ENCODE peak calls at places on chromosome 14, in seven cellular contexts. J is mesenchymal stem cell, X is H9, B is mesendoderm, Y is neuronal stem cell, T is IMR-90, C is H1. D is an unnamed sample.
A peak's percentile ranks its signal among the peaks of the same experiment; 100 is the strongest.

GRCh38 chr14:105343194-105343593 is 28.6 kb downstream of the PACS2 start:
- DNase-seq in J (no peak), X (no peak), B (no peak), Y (no peak), T (peak; percentile 56), C (no peak), D (no peak)

GRCh38 chr14:93857081-93857480 is 68.8 kb upstream of the PRIMA1 start:
- DNase-seq in J (no peak), X (no peak), B (no peak), Y (no peak), T (no peak), C (no peak), D (no peak)

GRCh38 chr14:47240755-47241437 is 434.5 kb downstream of the MDGA2 start:
- DNase-seq in J (no peak), X (no peak), B (peak; percentile 51), Y (no peak), T (no peak), C (no peak), D (no peak)

GRCh38 chr14:103854822-103855733 is 7.7 kb upstream of the PPP1R13B start:
- DNase-seq in J (no peak), X (peak; percentile 83), B (peak; percentile 81), Y (no peak), T (no peak), C (no peak), D (peak; percentile 4)

GRCh38 chr14:94542111-94542810 is 19.0 kb upstream of the SERPINA4 start:
- DNase-seq in J (no peak), X (no peak), B (no peak), Y (no peak), T (peak; percentile 44), C (no peak), D (peak; percentile 64)

GRCh38 chr14:99790978-99791376 is 2.2 kb upstream of the EML1 start:
- DNase-seq in J (no peak), X (no peak), B (no peak), Y (no peak), T (no peak), C (no peak), D (no peak)

GRCh38 chr14:69845787-69846186 is 33.4 kb upstream of the SMOC1 start:
- DNase-seq in J (no peak), X (no peak), B (peak; percentile 42), Y (no peak), T (peak; percentile 4), C (no peak), D (no peak)

GRCh38 chr14:100684154-100684553 is 42.5 kb upstream of the DLK1 start:
- DNase-seq in J (no peak), X (no peak), B (no peak), Y (no peak), T (no peak), C (no peak), D (no peak)

GRCh38 chr14:36129181-36129580 is 47.3 kb downstream of the PTCSC3 start:
- DNase-seq in J (no peak), X (peak; percentile 65), B (peak; percentile 35), Y (no peak), T (no peak), C (peak; percentile 36), D (no peak)

GRCh38 chr14:100150932-100151587 is 8.4 kb downstream of the DEGS2 start:
- DNase-seq in J (no peak), X (no peak), B (no peak), Y (no peak), T (no peak), C (no peak), D (no peak)

GRCh38 chr14:51967521-51967920 is 21.8 kb upstream of the RTRAF start:
- DNase-seq in J (no peak), X (no peak), B (no peak), Y (no peak), T (peak; percentile 41), C (no peak), D (peak; percentile 23)

GRCh38 chr14:78356406-78356805 is 186.2 kb downstream of the NRXN3 start:
- DNase-seq in J (no peak), X (no peak), B (peak; percentile 21), Y (peak; percentile 47), T (no peak), C (no peak), D (no peak)

GRCh38 chr14:58272589-58273372 is 25.6 kb upstream of the ARID4A start:
- DNase-seq in J (peak; percentile 42), X (no peak), B (peak; percentile 37), Y (no peak), T (peak; percentile 53), C (no peak), D (no peak)

GRCh38 chr14:69077841-69078240 is 75.1 kb downstream of the DCAF5 start:
- DNase-seq in J (peak; percentile 87), X (no peak), B (peak; percentile 53), Y (no peak), T (peak; percentile 92), C (no peak), D (peak; percentile 94)

GRCh38 chr14:68807148-68807600 is 14.3 kb upstream of the ZFP36L1 start:
- DNase-seq in J (peak; percentile 96), X (peak; percentile 20), B (no peak), Y (no peak), T (peak; percentile 94), C (no peak), D (peak; percentile 44)

GRCh38 chr14:100222219-100223093 is 16.5 kb upstream of the YY1 start:
- DNase-seq in J (no peak), X (no peak), B (no peak), Y (no peak), T (no peak), C (no peak), D (no peak)

GRCh38 chr14:47917344-47917954 is 242.0 kb upstream of the MDGA2 start:
- DNase-seq in J (peak; percentile 61), X (peak; percentile 29), B (peak; percentile 70), Y (peak; percentile 17), T (peak; percentile 13), C (peak; percentile 21), D (no peak)

GRCh38 chr14:34794217-34794616 is 79.8 kb upstream of the CFL2 start:
- DNase-seq in J (no peak), X (no peak), B (no peak), Y (no peak), T (no peak), C (no peak), D (no peak)

GRCh38 chr14:95359974-95360826 is 40.5 kb upstream of the CLMN start:
- DNase-seq in J (no peak), X (peak; percentile 73), B (peak; percentile 72), Y (peak; percentile 58), T (no peak), C (no peak), D (no peak)

GRCh38 chr14:24136684-24137528 is 912 bp downstream of the PSME1 start:
- DNase-seq in J (no peak), X (no peak), B (no peak), Y (no peak), T (no peak), C (no peak), D (no peak)
- H3K4me1 ChIP-seq in J (peaks cover 19% of the 10 kb centered on the region), X (no peaks in the 10 kb centered on the region), B (peaks cover 4% of the 10 kb centered on the region), Y (peaks cover 11% of the 10 kb centered on the region), T (peaks cover 11% of the 10 kb centered on the region), C (peaks cover 8% of the 10 kb centered on the region), D (peaks cover 10% of the 10 kb centered on the region)

DNA sequence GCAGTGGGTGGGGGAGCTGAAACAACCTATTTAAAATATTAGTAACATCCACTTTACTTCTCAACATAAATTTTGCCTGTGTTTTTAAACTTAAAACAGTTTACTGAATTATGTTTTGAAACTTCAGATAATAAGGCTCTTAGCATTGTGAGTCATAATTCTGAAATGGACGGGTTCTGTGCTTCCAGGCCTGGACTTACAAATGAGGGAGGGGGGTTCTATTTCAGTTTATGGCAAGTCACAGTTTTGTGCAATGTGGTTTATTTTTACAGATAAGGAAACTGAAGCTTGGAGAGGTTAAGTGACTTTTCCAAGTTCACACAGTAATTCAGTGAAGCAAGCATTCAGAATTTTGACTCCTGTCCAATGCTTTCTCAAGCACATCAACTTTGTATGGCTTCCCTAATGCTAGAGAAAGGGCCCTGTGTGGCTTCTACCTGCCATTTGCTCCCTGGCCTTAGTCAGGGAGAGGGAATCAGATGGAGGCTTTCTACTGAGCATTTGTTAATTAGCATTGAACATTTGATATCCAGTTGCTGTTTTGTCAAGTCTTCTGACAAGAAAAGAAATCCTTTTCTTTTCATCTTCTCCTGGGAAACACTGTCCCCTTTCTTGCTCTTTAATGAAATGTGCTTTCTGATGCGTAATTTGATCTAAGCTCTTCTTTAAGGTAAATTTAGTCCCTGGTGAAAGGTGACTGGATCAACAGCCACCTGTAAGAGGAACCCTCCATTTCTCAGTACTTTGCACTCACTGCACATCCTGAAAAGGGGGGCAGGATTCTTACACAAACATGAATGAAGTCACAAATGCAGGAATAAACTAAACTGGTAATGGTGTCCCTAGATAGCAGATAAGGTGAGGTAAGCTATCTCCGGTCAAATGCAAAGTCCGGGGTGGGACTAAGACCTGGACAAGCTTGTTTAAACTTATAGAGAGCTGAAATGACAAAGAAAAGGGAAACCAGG is 2.5 kb upstream of the SALL2 start:
- DNase-seq in J (peak; percentile 67), X (no peak), B (no peak), Y (no peak), T (peak; percentile 52), C (no peak), D (no peak)
- H2AK5ac ChIP-seq in J (no peak overlapping the region), X (no peak overlapping the region), B (no peak overlapping the region), Y (no peak overlapping the region), T (no peak overlapping the region), C (no peak overlapping the region), D (no peak overlapping the region)

GRCh38 chr14:50860478-50861086 is 11.3 kb upstream of the ABHD12B start:
- DNase-seq in J (peak; percentile 77), X (peak; percentile 84), B (peak; percentile 88), Y (peak; percentile 78), T (peak; percentile 81), C (peak; percentile 61), D (peak; percentile 92)
- H4K8ac ChIP-seq in J (no peak overlapping the region), X (no peak overlapping the region), B (no peak overlapping the region), Y (no peak overlapping the region), T (peak overlapping the region; percentile 26), C (no peak overlapping the region), D (no peak overlapping the region)

GRCh38 chr14:96511146-96511545 is 9.0 kb downstream of the PAPOLA start:
- DNase-seq in J (no peak), X (no peak), B (no peak), Y (no peak), T (no peak), C (no peak), D (no peak)

GRCh38 chr14:96511667-96512066 is 9.5 kb downstream of the PAPOLA start:
- DNase-seq in J (no peak), X (no peak), B (no peak), Y (no peak), T (no peak), C (no peak), D (no peak)

GRCh38 chr14:96512602-96513397 is 10.6 kb downstream of the PAPOLA start:
- DNase-seq in J (no peak), X (no peak), B (no peak), Y (no peak), T (no peak), C (no peak), D (peak; percentile 28)

GRCh38 chr14:96509457-96510090 is 7.4 kb downstream of the PAPOLA start:
- DNase-seq in J (no peak), X (no peak), B (no peak), Y (no peak), T (no peak), C (no peak), D (no peak)

GRCh38 chr14:96512122-96512521 is 9.9 kb downstream of the PAPOLA start:
- DNase-seq in J (no peak), X (no peak), B (no peak), Y (no peak), T (no peak), C (no peak), D (no peak)
- H3K4me1 ChIP-seq in J (peaks cover 5% of the 10 kb centered on the region), X (peaks cover 2% of the 10 kb centered on the region), B (no peaks in the 10 kb centered on the region), Y (peaks cover 3% of the 10 kb centered on the region), T (peaks cover 8% of the 10 kb centered on the region), C (peaks cover 12% of the 10 kb centered on the region), D (peaks cover 10% of the 10 kb centered on the region)

GRCh38 chr14:74975059-74975810 is 19.8 kb upstream of the PGF start:
- DNase-seq in J (no peak), X (peak; percentile 10), B (no peak), Y (no peak), T (no peak), C (no peak), D (no peak)
- H2AK5ac ChIP-seq in J (no peak overlapping the region), X (no peak overlapping the region), B (peak overlapping the region; percentile 25), Y (no peak overlapping the region), T (no peak overlapping the region), C (no peak overlapping the region), D (peak overlapping the region; percentile 71)

D was measured in trophoblast cell.